ENCODE peak calls at places on chromosome 4, in five cellular contexts. One of them, this sample, is unnamed.

GRCh38 chr4:169079942-169080827 is 70.1 kb upstream of the CBR4 start:
- DNase-seq in T-helper 1 cell: no peak
- DNase-seq in H4: peak
- DNase-seq in fibroblast of lung: peak
- DNase-seq in iris pigment epithelial cell: peak
- DNase-seq in this sample: peak

GRCh38 chr4:153523171-153523757 is 57.1 kb downstream of the TMEM131L start:
- DNase-seq in T-helper 1 cell: no peak
- DNase-seq in H4: no peak
- DNase-seq in fibroblast of lung: peak
- DNase-seq in iris pigment epithelial cell: no peak
- DNase-seq in this sample: no peak

GRCh38 chr4:181479145-181479544 is 764.1 kb upstream of the TENM3 start:
- DNase-seq in T-helper 1 cell: no peak
- DNase-seq in H4: no peak
- DNase-seq in fibroblast of lung: no peak
- DNase-seq in iris pigment epithelial cell: no peak
- DNase-seq in this sample: no peak

GRCh38 chr4:176547005-176547404 is 227.2 kb downstream of the SPCS3 start:
- DNase-seq in T-helper 1 cell: no peak
- DNase-seq in H4: peak
- DNase-seq in fibroblast of lung: peak
- DNase-seq in iris pigment epithelial cell: peak
- DNase-seq in this sample: no peak

GRCh38 chr4:24488399-24489164 is 95.8 kb downstream of the DHX15 start:
- DNase-seq in T-helper 1 cell: peak
- DNase-seq in H4: peak
- DNase-seq in fibroblast of lung: peak
- DNase-seq in iris pigment epithelial cell: peak
- DNase-seq in this sample: peak

GRCh38 chr4:101114936-101115372 is 232.4 kb downstream of the PPP3CA start:
- DNase-seq in T-helper 1 cell: no peak
- DNase-seq in H4: peak
- DNase-seq in fibroblast of lung: peak
- DNase-seq in iris pigment epithelial cell: peak
- DNase-seq in this sample: no peak

GRCh38 chr4:73067971-73068394 is 1.5 kb downstream of the COX18 start:
- DNase-seq in T-helper 1 cell: no peak
- DNase-seq in H4: no peak
- DNase-seq in fibroblast of lung: peak
- DNase-seq in iris pigment epithelial cell: peak
- DNase-seq in this sample: no peak

GRCh38 chr4:174669278-174669677 is 147.0 kb upstream of the HPGD start:
- DNase-seq in T-helper 1 cell: no peak
- DNase-seq in H4: peak
- DNase-seq in fibroblast of lung: peak
- DNase-seq in iris pigment epithelial cell: peak
- DNase-seq in this sample: no peak

GRCh38 chr4:18882468-18882867 is 860.9 kb upstream of the LCORL start:
- DNase-seq in T-helper 1 cell: no peak
- DNase-seq in H4: peak
- DNase-seq in fibroblast of lung: peak
- DNase-seq in iris pigment epithelial cell: peak
- DNase-seq in this sample: no peak

This sample was measured in stomach.